ENCODE peak calls at places on chromosomes 5 and 9, in seven cellular contexts. K is COR-L47, U is lung, M is NT2/D1, D is transverse colon, A is retina, P is left kidney. J is an unnamed sample.

GRCh38 chr5:60677831-60678664 is 21.9 kb downstream of the DEPDC1B start:
- DNase-seq in M (no peak), A (peak), P (peak), K (peak), D (peak), U (no peak), J (no peak)

GRCh38 chr9:71909887-71910601 is 949 bp downstream of the ABHD17B start:
- DNase-seq in D (peak), P (peak), U (peak), K (peak), M (peak), A (peak), J (no peak)

GRCh38 chr5:109612278-109612905 is 77.3 kb upstream of the MAN2A1 start:
- DNase-seq in P (no peak), M (no peak), A (peak), D (no peak), K (no peak), U (no peak), J (no peak)

GRCh38 chr5:150017606-150018005 is 17.1 kb downstream of the HMGXB3 start:
- DNase-seq in A (no peak), M (no peak), U (no peak), P (no peak), D (no peak), K (no peak), J (no peak)

GRCh38 chr9:130021123-130021522 is 21.9 kb downstream of the FNBP1 start:
- DNase-seq in D (no peak), A (no peak), U (no peak), P (no peak), M (no peak), K (no peak), J (no peak)

GRCh38 chr9:117705386-117705785 is 1.2 kb downstream of the TLR4 start:
- DNase-seq in D (no peak), M (no peak), A (no peak), U (no peak), K (no peak), P (no peak), J (no peak)

GRCh38 chr5:176844706-176845391 is 34.5 kb downstream of the UNC5A start:
- DNase-seq in K (peak), P (peak), D (no peak), M (no peak), U (no peak), A (peak), J (peak)

GRCh38 chr9:25681270-25681669 is 3.0 kb upstream of the TUSC1 start:
- DNase-seq in U (no peak), D (no peak), M (no peak), A (no peak), P (no peak), K (no peak), J (peak)

GRCh38 chr5:151417712-151418111 is 29.7 kb upstream of the SLC36A1 start:
- DNase-seq in U (no peak), K (no peak), D (no peak), A (no peak), P (no peak), M (no peak), J (no peak)

GRCh38 chr9:119907056-119907455 is 537.8 kb upstream of the BRINP1 start:
- DNase-seq in D (no peak), A (no peak), M (no peak), U (no peak), K (no peak), P (no peak), J (no peak)

GRCh38 chr5:53448851-53449250 is 31.6 kb upstream of the FST start:
- DNase-seq in M (no peak), D (no peak), K (no peak), A (no peak), U (no peak), P (no peak), J (no peak)

GRCh38 chr5:114192108-114192507 is 169.8 kb upstream of the KCNN2 start:
- DNase-seq in U (no peak), M (no peak), A (no peak), D (no peak), K (no peak), P (no peak), J (no peak)

GRCh38 chr9:134206317-134207300 is 42.2 kb upstream of the RNU6ATAC start:
- DNase-seq in D (no peak), U (no peak), A (peak), M (no peak), K (no peak), P (no peak), J (no peak)

GRCh38 chr9:114919611-114920010 is 10.8 kb downstream of the TNFSF8 start:
- DNase-seq in K (no peak), U (no peak), A (no peak), D (no peak), P (no peak), M (no peak), J (no peak)

GRCh38 chr5:56457887-56458451 is 224.8 kb upstream of the ANKRD55 start:
- DNase-seq in K (no peak), P (no peak), D (no peak), M (no peak), U (no peak), A (no peak), J (peak)

GRCh38 chr9:4750021-4750673 is 9.1 kb upstream of the AK3 start:
- DNase-seq in A (no peak), P (peak), U (no peak), M (no peak), K (peak), D (no peak), J (no peak)

GRCh38 chr9:26833792-26834191 is 58.8 kb downstream of the CAAP1 start:
- DNase-seq in A (no peak), D (no peak), P (peak), U (no peak), M (peak), K (peak), J (peak)

GRCh38 chr9:95316794-95317118 is 753 bp downstream of the FANCC start:
- DNase-seq in A (peak), K (peak), D (peak), U (peak), P (peak), M (peak), J (peak)

GRCh38 chr9:700365-701282 is 140.9 kb upstream of the DMRT1 start:
- DNase-seq in P (no peak), M (no peak), U (no peak), A (peak), K (no peak), D (no peak), J (no peak)

GRCh38 chr9:93123561-93124283 is 10.3 kb downstream of the NINJ1 start:
- DNase-seq in A (no peak), P (no peak), U (no peak), K (no peak), D (peak), M (no peak), J (no peak)

GRCh38 chr9:122781671-122782070 is 7.1 kb upstream of the OR5C1 start:
- DNase-seq in U (no peak), M (no peak), K (no peak), A (no peak), D (no peak), P (no peak), J (no peak)

GRCh38 chr5:92758552-92758951 is 822.5 kb downstream of the NR2F1-AS1 start:
- DNase-seq in P (no peak), M (no peak), D (no peak), U (no peak), K (no peak), A (no peak), J (no peak)

GRCh38 chr5:5467737-5468136 is 45.3 kb downstream of the ICE1 start:
- DNase-seq in U (no peak), M (no peak), A (no peak), K (no peak), P (no peak), D (no peak), J (no peak)

GRCh38 chr9:113526231-113526746 is 62.8 kb downstream of the RGS3 start:
- DNase-seq in K (no peak), M (no peak), P (no peak), A (no peak), D (no peak), U (no peak), J (no peak)

GRCh38 chr5:180201051-180201987 is 7.7 kb downstream of the RASGEF1C start:
- DNase-seq in M (peak), K (peak), A (peak), U (no peak), D (no peak), P (peak), J (no peak)

GRCh38 chr5:152378730-152379129 is 26.3 kb downstream of the NMUR2 start:
- DNase-seq in A (no peak), M (no peak), K (no peak), D (no peak), U (no peak), P (no peak), J (no peak)

GRCh38 chr5:130141689-130142320 is 237.5 kb downstream of the CHSY3 start:
- DNase-seq in A (no peak), K (no peak), D (peak), M (peak), P (peak), U (no peak), J (peak)